ENCODE peak calls at places on chromosomes 13 and 19, in ten cellular contexts. L, C, T, R, O, X, W, N, E and I are unnamed samples.

GRCh38 chr19:31271569-31271911 is 77.7 kb downstream of the TSHZ3 start:
- DNase-seq in N (no peak), C (no peak), E (no peak), R (no peak), W (no peak), X (no peak), L (no peak), O (no peak), T (no peak), I (no peak)

GRCh38 chr19:29643361-29643935 is 21.8 kb upstream of the PLEKHF1 start:
- DNase-seq in N (no peak), O (no peak), X (no peak), E (no peak), W (no peak), R (no peak), C (no peak), L (no peak), T (no peak), I (no peak)

GRCh38 chr13:53004605-53005004 is 24.0 kb upstream of the OLFM4 start:
- DNase-seq in T (no peak), X (no peak), C (no peak), L (peak), W (no peak), R (no peak), N (no peak), E (no peak), O (no peak), I (no peak)

GRCh38 chr13:34358811-34359513 is 541.0 kb downstream of the RFC3 start:
- DNase-seq in E (no peak), T (peak), W (no peak), O (no peak), N (no peak), R (peak), X (no peak), C (no peak), L (no peak), I (no peak)

GRCh38 chr19:5054551-5055456 is 85.9 kb downstream of the KDM4B start:
- DNase-seq in N (peak), T (no peak), X (no peak), L (no peak), C (no peak), O (no peak), E (no peak), W (peak), R (no peak), I (no peak)

GRCh38 chr19:5078179-5078578 is 109.3 kb downstream of the KDM4B start:
- DNase-seq in W (no peak), X (no peak), E (no peak), L (no peak), R (no peak), O (no peak), C (no peak), N (no peak), T (no peak), I (no peak)

GRCh38 chr13:83086948-83087347 is 795.3 kb downstream of the SLITRK1 start:
- DNase-seq in X (no peak), N (no peak), O (no peak), T (no peak), C (no peak), L (no peak), R (no peak), E (no peak), W (no peak), I (no peak)

GRCh38 chr19:46998445-46999142 is 21.0 kb upstream of the NPAS1 start:
- DNase-seq in W (peak), L (no peak), X (peak), E (no peak), T (no peak), R (no peak), N (no peak), O (no peak), C (no peak), I (no peak)

GRCh38 chr19:4115050-4115817 is 8.7 kb downstream of the MAP2K2 start:
- DNase-seq in E (no peak), X (no peak), R (no peak), O (no peak), C (no peak), N (peak), W (peak), T (no peak), L (peak), I (no peak)

GRCh38 chr19:5006201-5006600 is 37.3 kb downstream of the KDM4B start:
- DNase-seq in L (no peak), E (no peak), W (no peak), R (peak), N (no peak), O (no peak), X (no peak), T (no peak), C (no peak), I (no peak)

GRCh38 chr13:50116430-50116973 is 101.3 kb downstream of the KCNRG start:
- DNase-seq in L (no peak), T (no peak), X (no peak), R (no peak), W (no peak), N (no peak), O (no peak), E (no peak), C (no peak), I (no peak)

GRCh38 chr13:60134376-60134775 is 29.4 kb downstream of the DIAPH3 start:
- DNase-seq in L (no peak), W (no peak), C (no peak), X (no peak), R (no peak), O (peak), N (no peak), E (no peak), T (no peak), I (no peak)

GRCh38 chr13:80654638-80655249 is 313.8 kb upstream of the SPRY2 start:
- DNase-seq in X (peak), T (no peak), R (no peak), N (peak), C (no peak), L (no peak), E (no peak), O (no peak), W (no peak), I (no peak)

GRCh38 chr13:22062478-22063205 is 391.8 kb downstream of the FGF9 start:
- DNase-seq in X (no peak), T (no peak), R (no peak), L (no peak), E (no peak), W (no peak), O (no peak), C (no peak), N (no peak), I (no peak)

GRCh38 chr19:44735011-44735410 is 13.5 kb upstream of the BCL3 start:
- DNase-seq in X (no peak), O (no peak), C (no peak), R (no peak), W (no peak), L (peak), N (no peak), T (no peak), E (no peak), I (no peak)

GRCh38 chr19:41706741-41707501 is 1.5 kb upstream of the CEACAM5 start:
- DNase-seq in T (no peak), E (peak), C (no peak), W (no peak), O (peak), L (peak), R (no peak), X (peak), N (peak), I (no peak)

GRCh38 chr19:38335949-38336637 is 463 bp downstream of the CATSPERG start:
- DNase-seq in E (peak), L (peak), X (peak), W (peak), C (peak), R (peak), O (peak), N (peak), T (peak), I (peak)

GRCh38 chr13:28622286-28622685 is 36.6 kb upstream of the POMP start:
- DNase-seq in X (no peak), N (peak), T (no peak), R (no peak), C (no peak), E (no peak), O (no peak), L (no peak), W (peak), I (no peak)

GRCh38 chr19:35773020-35773809 is 2.1 kb upstream of the ARHGAP33 start:
- DNase-seq in L (no peak), C (no peak), W (no peak), N (no peak), R (no peak), E (no peak), O (no peak), T (no peak), X (no peak), I (no peak)

GRCh38 chr19:55384576-55385235 is 614 bp upstream of the TMEM238 start:
- DNase-seq in T (no peak), W (no peak), N (peak), R (no peak), C (peak), E (no peak), L (peak), O (no peak), X (no peak), I (no peak)

GRCh38 chr13:60454425-60454824 is 57.4 kb downstream of the TDRD3 start:
- DNase-seq in R (no peak), W (no peak), L (no peak), N (no peak), C (no peak), E (no peak), X (no peak), O (no peak), T (no peak), I (no peak)

GRCh38 chr13:45055902-45056648 is 64.2 kb upstream of the GTF2F2 start:
- DNase-seq in R (peak), L (no peak), O (no peak), X (no peak), E (no peak), W (peak), T (peak), C (peak), N (no peak), I (no peak)

GRCh38 chr19:38076337-38076736 is 147.7 kb downstream of the DPF1 start:
- DNase-seq in O (no peak), E (no peak), T (no peak), W (no peak), R (no peak), N (no peak), X (no peak), L (no peak), C (no peak), I (no peak)

GRCh38 chr13:25423831-25424230 is 52.1 kb downstream of the ATP8A2 start:
- DNase-seq in X (no peak), T (no peak), R (no peak), W (no peak), E (no peak), C (no peak), N (no peak), O (peak), L (no peak), I (no peak)

GRCh38 chr13:84873951-84874350 is 925.3 kb downstream of the SLITRK6 start:
- DNase-seq in C (no peak), W (no peak), L (no peak), R (no peak), X (no peak), E (no peak), T (no peak), O (no peak), N (no peak), I (no peak)

GRCh38 chr13:110850840-110851239 is 64.0 kb downstream of the ANKRD10 start:
- DNase-seq in C (no peak), N (no peak), R (no peak), E (no peak), X (no peak), O (no peak), L (no peak), W (no peak), T (no peak), I (no peak)

GRCh38 chr13:93320942-93321341 is 94.3 kb downstream of the GPC6 start:
- DNase-seq in T (no peak), L (no peak), X (no peak), W (no peak), E (no peak), R (peak), N (no peak), O (no peak), C (no peak), I (no peak)

GRCh38 chr13:31274345-31274870 is 74.6 kb downstream of the B3GLCT start:
- DNase-seq in T (no peak), W (no peak), L (no peak), R (no peak), C (no peak), N (no peak), X (no peak), E (no peak), O (no peak), I (peak)

GRCh38 chr19:41995959-41996797 is 2.1 kb upstream of the ATP1A3 start:
- DNase-seq in E (no peak), O (peak), T (no peak), N (no peak), L (peak), W (peak), X (no peak), C (no peak), R (no peak), I (peak)

GRCh38 chr13:109700176-109700575 is 86.2 kb downstream of the IRS2 start:
- DNase-seq in R (no peak), O (no peak), T (peak), C (peak), L (peak), X (no peak), N (peak), W (peak), E (no peak), I (no peak)

GRCh38 chr13:84607614-84608013 is 725.3 kb upstream of the SLITRK1 start:
- DNase-seq in R (peak), E (no peak), W (peak), O (no peak), L (no peak), C (no peak), N (no peak), X (no peak), T (peak), I (no peak)

GRCh38 chr13:98141091-98141490 is 1.8 kb upstream of the FARP1 start:
- DNase-seq in R (no peak), O (no peak), W (no peak), E (no peak), L (no peak), T (no peak), C (no peak), N (no peak), X (no peak), I (no peak)

GRCh38 chr13:114073881-114074551 is 58.4 kb downstream of the RASA3 start:
- DNase-seq in N (no peak), W (no peak), R (no peak), T (no peak), C (no peak), L (no peak), X (no peak), E (no peak), O (no peak), I (no peak)

GRCh38 chr19:6393982-6394412 is 1.0 kb upstream of the GTF2F1 start:
- DNase-seq in X (no peak), W (no peak), R (no peak), C (no peak), O (no peak), N (no peak), T (no peak), L (no peak), E (no peak), I (no peak)

GRCh38 chr13:105346141-105346766 is 1189.2 kb downstream of the EFNB2 start:
- DNase-seq in N (no peak), C (no peak), T (no peak), X (no peak), E (peak), O (no peak), L (no peak), R (peak), W (no peak), I (no peak)

DNA sequence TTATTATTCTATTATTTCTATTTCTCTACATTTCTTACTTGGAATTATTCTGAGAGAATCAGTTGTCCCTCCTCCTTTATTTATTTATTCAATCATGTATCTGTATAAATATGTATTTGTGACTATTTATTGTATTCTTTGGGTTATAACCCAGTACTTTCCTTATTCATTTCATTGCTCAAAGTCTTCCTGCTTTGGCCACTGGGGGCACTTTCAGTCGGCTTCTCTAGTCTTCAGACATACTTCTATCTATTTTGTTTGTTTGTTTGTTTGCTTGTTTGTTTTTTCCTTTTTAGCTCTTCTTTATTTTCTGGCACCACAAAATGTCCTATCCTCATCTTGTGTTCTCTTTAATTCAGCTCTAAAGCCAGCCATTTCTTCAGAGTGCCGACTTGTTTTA is 260.4 kb downstream of the NALCN start:
- DNase-seq in N (no peak), L (no peak), C (no peak), W (no peak), O (no peak), R (no peak), T (no peak), E (no peak), X (no peak), I (no peak)
- TF ChIP-seq CTCF in N (peak), L (peak), C (no peak), W (peak), O (peak), R (peak), T (peak), E (no peak), X (peak), I (peak)

DNA sequence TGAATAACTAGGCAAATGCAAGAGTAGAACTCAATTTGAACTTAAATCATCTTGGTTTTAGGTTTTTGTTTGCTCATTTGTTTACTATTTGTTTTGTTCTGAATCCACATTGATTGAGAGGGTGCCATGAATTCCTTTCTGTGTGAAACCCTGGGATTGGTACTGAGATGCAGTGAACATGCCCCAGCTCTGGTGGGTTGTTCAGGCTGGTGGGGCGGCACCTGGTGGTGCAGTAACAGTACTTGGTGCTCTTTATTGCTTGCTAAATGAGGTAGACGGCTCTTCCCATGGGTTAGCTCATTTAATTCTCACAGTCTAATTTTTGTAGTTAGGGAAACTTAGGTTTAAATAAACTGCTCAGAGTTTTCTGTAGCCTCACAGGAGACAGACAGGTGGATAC is 48.4 kb downstream of the WASF3 start:
- DNase-seq in C (no peak), L (no peak), E (peak), N (no peak), O (peak), R (no peak), T (no peak), X (no peak), W (no peak), I (no peak)
- TF ChIP-seq CTCF in C (no peak), L (no peak), E (peak), N (no peak), O (peak), R (no peak), T (no peak), X (no peak), W (no peak), I (peak)

GRCh38 chr13:57633141-57633949 is 1.8 kb downstream of the PCDH17 start:
- DNase-seq in X (peak), C (peak), L (peak), N (peak), E (no peak), R (no peak), W (peak), O (peak), T (no peak), I (peak)
- TF ChIP-seq CTCF in X (peak), C (no peak), L (peak), N (peak), E (no peak), R (no peak), W (peak), O (peak), T (no peak), I (peak)

GRCh38 chr19:50333737-50334617 is 4.8 kb upstream of the KCNC3 start:
- DNase-seq in L (peak), O (peak), T (no peak), E (no peak), R (no peak), C (peak), X (peak), N (peak), W (peak), I (peak)
- TF ChIP-seq CTCF in L (no peak), O (no peak), T (no peak), E (no peak), R (no peak), C (no peak), X (no peak), N (no peak), W (no peak), I (no peak)

GRCh38 chr19:1401138-1401888 is at the start of gene GAMT:
- DNase-seq in N (peak), L (peak), X (peak), R (no peak), T (no peak), O (no peak), C (no peak), W (no peak), E (no peak), I (peak)
- TF ChIP-seq CTCF in N (peak), L (peak), X (peak), R (no peak), T (peak), O (peak), C (no peak), W (peak), E (peak), I (peak)

GRCh38 chr19:40381321-40381720 is 8.7 kb downstream of the HIPK4 start:
- DNase-seq in C (no peak), N (no peak), O (peak), R (no peak), T (no peak), L (peak), E (no peak), X (no peak), W (no peak), I (no peak)
- TF ChIP-seq CTCF in C (no peak), N (no peak), O (peak), R (no peak), T (no peak), L (no peak), E (no peak), X (no peak), W (no peak), I (peak)